ENCODE peak calls at places on chromosomes 6 and 20, in nine cellular contexts. One of them, this sample, is unnamed.

GRCh38 chr20:14189794-14190402 is 147.5 kb downstream of the FLRT3 start:
- DNase-seq in right lobe of liver: no peak
- DNase-seq in posterior cingulate gyrus: no peak
- DNase-seq in H54: no peak
- DNase-seq in heart right ventricle: no peak
- DNase-seq in A549: peak; percentile 69
- DNase-seq in NCI-H2081 treated with DMSO at 0.1 percent for 48 hours: peak; percentile 5
- DNase-seq in cardiac fibroblast: peak; percentile 37
- DNase-seq in NCI-H1694: no peak
- DNase-seq in this sample: peak; percentile 10

GRCh38 chr6:167993169-167993568 is 4.3 kb upstream of the KIF25 start:
- DNase-seq in right lobe of liver: no peak
- DNase-seq in posterior cingulate gyrus: no peak
- DNase-seq in H54: no peak
- DNase-seq in heart right ventricle: peak; percentile 69
- DNase-seq in A549: no peak
- DNase-seq in NCI-H2081 treated with DMSO at 0.1 percent for 48 hours: no peak
- DNase-seq in cardiac fibroblast: no peak
- DNase-seq in NCI-H1694: no peak
- DNase-seq in this sample: no peak

GRCh38 chr6:41177287-41177686 is 14.4 kb upstream of the TREM2 start:
- DNase-seq in right lobe of liver: no peak
- DNase-seq in posterior cingulate gyrus: no peak
- DNase-seq in H54: no peak
- DNase-seq in heart right ventricle: no peak
- DNase-seq in A549: no peak
- DNase-seq in NCI-H2081 treated with DMSO at 0.1 percent for 48 hours: no peak
- DNase-seq in cardiac fibroblast: no peak
- DNase-seq in NCI-H1694: no peak
- DNase-seq in this sample: no peak

GRCh38 chr6:142693446-142693845 is 251.5 kb downstream of the HIVEP2 start:
- DNase-seq in right lobe of liver: no peak
- DNase-seq in posterior cingulate gyrus: no peak
- DNase-seq in H54: no peak
- DNase-seq in heart right ventricle: no peak
- DNase-seq in A549: no peak
- DNase-seq in NCI-H2081 treated with DMSO at 0.1 percent for 48 hours: no peak
- DNase-seq in cardiac fibroblast: peak; percentile 86
- DNase-seq in NCI-H1694: no peak
- DNase-seq in this sample: no peak

GRCh38 chr20:38962898-38963484 is 847 bp downstream of the DHX35 start:
- DNase-seq in right lobe of liver: no peak
- DNase-seq in posterior cingulate gyrus: no peak
- DNase-seq in H54: no peak
- DNase-seq in heart right ventricle: no peak
- DNase-seq in A549: no peak
- DNase-seq in NCI-H2081 treated with DMSO at 0.1 percent for 48 hours: no peak
- DNase-seq in cardiac fibroblast: no peak
- DNase-seq in NCI-H1694: no peak
- DNase-seq in this sample: no peak

GRCh38 chr20:31822421-31823330 is 3.5 kb downstream of the MYLK2 start:
- DNase-seq in right lobe of liver: peak; percentile 76
- DNase-seq in posterior cingulate gyrus: peak; percentile 78
- DNase-seq in H54: peak; percentile 73
- DNase-seq in heart right ventricle: peak; percentile 82
- DNase-seq in A549: peak; percentile 62
- DNase-seq in NCI-H2081 treated with DMSO at 0.1 percent for 48 hours: peak; percentile 56
- DNase-seq in cardiac fibroblast: peak; percentile 66
- DNase-seq in NCI-H1694: peak; percentile 96
- DNase-seq in this sample: peak; percentile 96

GRCh38 chr6:83183082-83183828 is 9.8 kb downstream of the PGM3 start:
- DNase-seq in right lobe of liver: no peak
- DNase-seq in posterior cingulate gyrus: no peak
- DNase-seq in H54: peak; percentile 32
- DNase-seq in heart right ventricle: no peak
- DNase-seq in A549: peak; percentile 33
- DNase-seq in NCI-H2081 treated with DMSO at 0.1 percent for 48 hours: no peak
- DNase-seq in cardiac fibroblast: peak; percentile 97
- DNase-seq in NCI-H1694: no peak
- DNase-seq in this sample: no peak

GRCh38 chr6:10300071-10300470 is 114.8 kb downstream of the TFAP2A start:
- DNase-seq in right lobe of liver: no peak
- DNase-seq in posterior cingulate gyrus: no peak
- DNase-seq in H54: no peak
- DNase-seq in heart right ventricle: no peak
- DNase-seq in A549: peak; percentile 12
- DNase-seq in NCI-H2081 treated with DMSO at 0.1 percent for 48 hours: no peak
- DNase-seq in cardiac fibroblast: no peak
- DNase-seq in NCI-H1694: no peak
- DNase-seq in this sample: no peak

GRCh38 chr20:219290-220115 is 7.6 kb upstream of the DEFB129 start:
- DNase-seq in right lobe of liver: no peak
- DNase-seq in posterior cingulate gyrus: no peak
- DNase-seq in H54: peak; percentile 15
- DNase-seq in heart right ventricle: no peak
- DNase-seq in A549: peak; percentile 49
- DNase-seq in NCI-H2081 treated with DMSO at 0.1 percent for 48 hours: no peak
- DNase-seq in cardiac fibroblast: peak; percentile 28
- DNase-seq in NCI-H1694: no peak
- DNase-seq in this sample: peak; percentile 28

GRCh38 chr6:71490876-71491275 is 202.3 kb downstream of the OGFRL1 start:
- DNase-seq in right lobe of liver: no peak
- DNase-seq in posterior cingulate gyrus: no peak
- DNase-seq in H54: no peak
- DNase-seq in heart right ventricle: no peak
- DNase-seq in A549: no peak
- DNase-seq in NCI-H2081 treated with DMSO at 0.1 percent for 48 hours: no peak
- DNase-seq in cardiac fibroblast: no peak
- DNase-seq in NCI-H1694: no peak
- DNase-seq in this sample: no peak